ENCODE peak calls at places on chromosomes 13 and 19, in nine cellular contexts. E is occipital lobe; O is stimulated activated CD4-positive, alpha-beta T cell treated with anti-CD3 and anti-CD28 coated beads, Interleukin-1b, Interleukin-23, amount 100 ng/mL, for 24 hours; A is D341Med; V is NCI-H1092; K is iPS DF 19.7; T is naive B cell; P is anterior cingulate cortex; I is RPMI7951. H is an unnamed sample.
A peak's percentile ranks its signal among the peaks of the same experiment; 100 is the strongest.

GRCh38 chr13:24052547-24052981 is 108.0 kb upstream of the SPATA13 start:
- DNase-seq in P (no peak), K (no peak), A (no peak), E (no peak), O (no peak), I (no peak), T (no peak), V (no peak), H (no peak)

GRCh38 chr19:46697142-46697960 is 19.6 kb downstream of the PRKD2 start:
- DNase-seq in K (no peak), O (no peak), P (peak; percentile 42), V (no peak), E (peak; percentile 21), A (peak; percentile 53), I (peak; percentile 79), T (no peak), H (peak; percentile 37)

GRCh38 chr19:347946-348861 is 3.6 kb upstream of the MIER2 start:
- DNase-seq in T (no peak), O (no peak), I (no peak), E (no peak), K (no peak), A (no peak), V (no peak), P (no peak), H (no peak)

GRCh38 chr13:107866007-107866665 is 349.2 kb downstream of the LIG4 start:
- DNase-seq in A (peak; percentile 64), T (no peak), O (no peak), E (peak; percentile 44), V (peak; percentile 77), K (no peak), I (peak; percentile 7), P (peak; percentile 26), H (no peak)

GRCh38 chr13:21124853-21125252 is 51.5 kb downstream of the SKA3 start:
- DNase-seq in A (peak; percentile 83), V (peak; percentile 63), P (peak; percentile 32), T (no peak), I (peak; percentile 60), O (no peak), E (no peak), K (no peak), H (no peak)

GRCh38 chr13:53198017-53198416 is 169.4 kb downstream of the OLFM4 start:
- DNase-seq in I (no peak), A (peak; percentile 40), P (no peak), K (no peak), T (no peak), E (no peak), V (no peak), O (no peak), H (no peak)

GRCh38 chr19:41226053-41226873 is 7.2 kb downstream of the AXL start:
- DNase-seq in A (no peak), O (peak; percentile 13), V (no peak), P (peak; percentile 43), K (no peak), T (no peak), E (peak; percentile 14), I (peak; percentile 97), H (no peak)

GRCh38 chr19:18425515-18426415 is 6.6 kb downstream of the SSBP4 start:
- DNase-seq in P (peak; percentile 40), I (peak; percentile 41), A (no peak), O (no peak), K (no peak), V (no peak), E (peak; percentile 49), T (no peak), H (no peak)

GRCh38 chr19:32406161-32407003 is 812 bp downstream of the DPY19L3 start:
- DNase-seq in E (no peak), A (no peak), I (peak; percentile 6), T (no peak), P (no peak), O (no peak), V (no peak), K (no peak), H (no peak)

GRCh38 chr19:18348171-18348570 is 7.8 kb downstream of the PGPEP1 start:
- DNase-seq in O (no peak), E (no peak), A (no peak), V (no peak), I (no peak), P (no peak), T (no peak), K (no peak), H (no peak)

GRCh38 chr19:45152504-45153338 is 8.1 kb downstream of the NKPD1 start:
- DNase-seq in K (no peak), A (no peak), I (no peak), V (no peak), T (peak; percentile 38), O (no peak), E (peak; percentile 46), P (peak; percentile 25), H (no peak)

GRCh38 chr19:40530091-40530901 is 46.4 kb upstream of the SHKBP1 start:
- DNase-seq in I (no peak), T (no peak), P (no peak), E (no peak), V (peak; percentile 7), O (no peak), K (no peak), A (peak; percentile 89), H (peak; percentile 42)

GRCh38 chr19:32265991-32266390 is 79.4 kb upstream of the ZNF507 start:
- DNase-seq in E (no peak), I (no peak), A (no peak), P (no peak), V (no peak), K (no peak), O (no peak), T (no peak), H (no peak)

GRCh38 chr13:109468123-109468522 is 318.3 kb downstream of the IRS2 start:
- DNase-seq in A (no peak), V (no peak), T (no peak), O (no peak), I (no peak), E (no peak), P (no peak), K (no peak), H (no peak)

GRCh38 chr13:33634526-33635111 is 183.3 kb upstream of the RFC3 start:
- DNase-seq in P (no peak), I (peak; percentile 47), O (no peak), K (no peak), E (no peak), T (no peak), V (no peak), A (no peak), H (no peak)

GRCh38 chr13:113406321-113407102 is 42.6 kb upstream of the GRTP1 start:
- DNase-seq in E (no peak), A (no peak), T (no peak), V (no peak), K (no peak), P (no peak), I (no peak), O (no peak), H (no peak)

GRCh38 chr13:47256618-47257017 is 359.8 kb upstream of the HTR2A start:
- DNase-seq in I (peak; percentile 84), A (no peak), T (no peak), V (no peak), P (no peak), O (no peak), K (no peak), E (no peak), H (no peak)

GRCh38 chr13:32023096-32023495 is 8.5 kb upstream of the FRY start:
- DNase-seq in O (no peak), V (no peak), K (no peak), I (no peak), T (no peak), A (no peak), P (no peak), E (no peak), H (no peak)

GRCh38 chr19:1066748-1067340 is at the start of gene ARHGAP45:
- DNase-seq in K (no peak), P (no peak), I (no peak), V (no peak), O (peak; percentile 82), E (no peak), A (peak; percentile 64), T (peak; percentile 84), H (peak; percentile 87)

GRCh38 chr19:42634409-42635232 is 39.9 kb upstream of the CEACAM8 start:
- DNase-seq in I (peak; percentile 41), T (no peak), E (no peak), O (peak; percentile 47), P (no peak), A (peak; percentile 52), K (no peak), V (no peak), H (peak; percentile 45)

GRCh38 chr13:46934749-46935148 is 37.9 kb upstream of the HTR2A start:
- DNase-seq in O (no peak), P (no peak), V (no peak), A (no peak), T (no peak), K (no peak), I (no peak), E (no peak), H (no peak)

GRCh38 chr19:12778020-12778904 is 2.9 kb upstream of the HOOK2 start:
- DNase-seq in K (no peak), O (no peak), V (peak; percentile 73), T (peak; percentile 71), I (peak; percentile 82), A (peak; percentile 79), P (peak; percentile 41), E (peak; percentile 41), H (peak; percentile 55)

GRCh38 chr13:108326318-108326717 is 56.8 kb downstream of the TNFSF13B start:
- DNase-seq in K (no peak), A (no peak), I (no peak), P (no peak), T (no peak), O (no peak), E (no peak), V (no peak), H (peak; percentile 66)

GRCh38 chr19:28606269-28607032 is 606.5 kb downstream of the UQCRFS1 start:
- DNase-seq in V (no peak), O (no peak), P (no peak), A (no peak), I (no peak), E (no peak), K (no peak), T (no peak), H (no peak)

GRCh38 chr19:12884926-12885748 is 1.9 kb downstream of the KLF1 start:
- DNase-seq in K (peak; percentile 94), P (peak; percentile 29), A (peak; percentile 15), T (peak; percentile 60), E (no peak), V (peak; percentile 44), O (peak; percentile 93), I (no peak), H (peak; percentile 85)

GRCh38 chr13:67635754-67636153 is 405.6 kb upstream of the PCDH9 start:
- DNase-seq in I (no peak), O (no peak), A (no peak), P (no peak), V (no peak), K (no peak), T (no peak), E (no peak), H (no peak)

GRCh38 chr13:30804474-30804873 is 69.1 kb downstream of the ALOX5AP start:
- DNase-seq in O (no peak), K (no peak), I (peak; percentile 80), T (no peak), V (no peak), A (no peak), P (no peak), E (no peak), H (no peak)

GRCh38 chr13:107138468-107138867 is 570.5 kb upstream of the ARGLU1 start:
- DNase-seq in I (no peak), A (no peak), E (no peak), T (no peak), V (no peak), P (no peak), O (no peak), K (no peak), H (no peak)

GRCh38 chr13:99151516-99151915 is 49.1 kb upstream of the UBAC2 start:
- DNase-seq in A (no peak), K (no peak), I (peak; percentile 85), V (no peak), T (no peak), E (no peak), P (no peak), O (no peak), H (no peak)

GRCh38 chr13:71358218-71358617 is 508.8 kb downstream of the DACH1 start:
- DNase-seq in P (no peak), E (no peak), K (no peak), O (no peak), V (no peak), I (no peak), A (no peak), T (no peak), H (no peak)

GRCh38 chr19:8004723-8005513 is 523 bp downstream of the ELAVL1 start:
- DNase-seq in K (no peak), V (no peak), O (no peak), A (no peak), P (no peak), E (no peak), T (peak; percentile 23), I (peak; percentile 26), H (peak; percentile 44)

H was measured in OCI-LY7.